ENCODE peak calls at places on chromosomes 5 and 9, in ten cellular contexts. Y is PC-9; D is effector memory CD8-positive, alpha-beta T cell; B is IMR-90; V is fibroblast of lung; S is smooth muscle cell of the brain vasculature; F is activated CD8-positive, alpha-beta memory T cell treated with anti-CD3 and anti-CD28 coated beads for 48 hours; O is left cardiac atrium; A is GM06990; J is ELF-1. X is an unnamed sample.

GRCh38 chr5:10393491-10393890 is 40.0 kb downstream of the MARCHF6 start:
- DNase-seq in Y (no peak), D (no peak), B (peak; percentile 60), V (peak; percentile 59), S (no peak), F (no peak), O (no peak), A (no peak), J (no peak), X (no peak)

GRCh38 chr5:113050606-113051391 is 74.2 kb downstream of the DCP2 start:
- DNase-seq in Y (no peak), D (no peak), B (peak; percentile 84), V (peak; percentile 87), S (no peak), F (no peak), O (no peak), A (no peak), J (no peak), X (no peak)

GRCh38 chr5:55600536-55601208 is 65.9 kb upstream of the PLPP1 start:
- DNase-seq in Y (peak; percentile 67), D (no peak), B (peak; percentile 60), V (peak; percentile 92), S (no peak), F (no peak), O (no peak), A (no peak), J (peak; percentile 47), X (no peak)

GRCh38 chr5:78509884-78510769 is 138.4 kb downstream of the LHFPL2 start:
- DNase-seq in Y (no peak), D (peak; percentile 10), B (no peak), V (no peak), S (no peak), F (no peak), O (peak; percentile 66), A (peak; percentile 71), J (peak; percentile 85), X (peak; percentile 88)

GRCh38 chr5:179180061-179180460 is 119.9 kb downstream of the ZNF354C start:
- DNase-seq in Y (no peak), D (no peak), B (no peak), V (no peak), S (no peak), F (no peak), O (peak; percentile 9), A (no peak), J (no peak), X (peak; percentile 45)

GRCh38 chr5:141650851-141651727 is at the start of gene FCHSD1:
- DNase-seq in Y (peak; percentile 61), D (peak; percentile 79), B (peak; percentile 75), V (peak; percentile 69), S (peak; percentile 43), F (peak; percentile 73), O (peak; percentile 90), A (peak; percentile 92), J (peak; percentile 73), X (peak; percentile 92)

GRCh38 chr9:92650839-92651621 is 18.9 kb downstream of the IPPK start:
- DNase-seq in Y (no peak), D (no peak), B (peak; percentile 29), V (peak; percentile 80), S (no peak), F (no peak), O (peak; percentile 55), A (no peak), J (no peak), X (peak; percentile 77)

GRCh38 chr9:76162109-76162730 is 232.0 kb downstream of the RFK start:
- DNase-seq in Y (no peak), D (no peak), B (no peak), V (peak; percentile 69), S (peak; percentile 54), F (no peak), O (no peak), A (no peak), J (no peak), X (no peak)

GRCh38 chr9:129170229-129170628 is 7.8 kb downstream of the IER5L start:
- DNase-seq in Y (peak; percentile 39), D (no peak), B (peak; percentile 41), V (peak; percentile 40), S (no peak), F (no peak), O (no peak), A (no peak), J (no peak), X (no peak)

GRCh38 chr5:102554092-102554491 is 55.3 kb upstream of the SLCO6A1 start:
- DNase-seq in Y (no peak), D (no peak), B (no peak), V (peak; percentile 37), S (no peak), F (no peak), O (no peak), A (no peak), J (no peak), X (no peak)

GRCh38 chr9:26779072-26779471 is 113.5 kb downstream of the CAAP1 start:
- DNase-seq in Y (no peak), D (no peak), B (peak; percentile 5), V (no peak), S (no peak), F (no peak), O (no peak), A (no peak), J (no peak), X (no peak)

GRCh38 chr5:166561759-166562158 is 1729.7 kb upstream of the WWC1 start:
- DNase-seq in Y (no peak), D (no peak), B (no peak), V (no peak), S (no peak), F (no peak), O (no peak), A (no peak), J (no peak), X (no peak)

GRCh38 chr5:91121347-91121993 is 261.6 kb downstream of the ARRDC3 start:
- DNase-seq in Y (no peak), D (no peak), B (no peak), V (no peak), S (no peak), F (no peak), O (no peak), A (no peak), J (no peak), X (no peak)

GRCh38 chr5:35854248-35854647 is 2.4 kb upstream of the IL7R start:
- DNase-seq in Y (no peak), D (peak; percentile 75), B (no peak), V (no peak), S (no peak), F (no peak), O (no peak), A (peak; percentile 42), J (no peak), X (no peak)

GRCh38 chr9:23492126-23493002 is 333.7 kb downstream of the ELAVL2 start:
- DNase-seq in Y (peak; percentile 41), D (no peak), B (peak; percentile 0), V (peak; percentile 27), S (no peak), F (no peak), O (no peak), A (no peak), J (peak; percentile 9), X (no peak)

GRCh38 chr5:170151105-170151831 is 45.6 kb downstream of the FOXI1 start:
- DNase-seq in Y (peak; percentile 100), D (no peak), B (peak; percentile 44), V (peak; percentile 90), S (no peak), F (no peak), O (peak; percentile 48), A (peak; percentile 30), J (peak; percentile 84), X (peak; percentile 81)

GRCh38 chr9:114035845-114036785 is 42.0 kb downstream of the AMBP start:
- DNase-seq in Y (no peak), D (no peak), B (no peak), V (no peak), S (no peak), F (no peak), O (no peak), A (no peak), J (peak; percentile 0), X (no peak)

GRCh38 chr5:74325866-74326265 is 314.7 kb downstream of the ENC1 start:
- DNase-seq in Y (peak; percentile 90), D (no peak), B (no peak), V (peak; percentile 79), S (no peak), F (no peak), O (no peak), A (no peak), J (no peak), X (no peak)

GRCh38 chr5:17785774-17786173 is 151.5 kb downstream of the TAF11L14 start:
- DNase-seq in Y (no peak), D (no peak), B (no peak), V (no peak), S (no peak), F (no peak), O (no peak), A (no peak), J (peak; percentile 75), X (no peak)

GRCh38 chr5:133253661-133254060 is 201.8 kb downstream of the HSPA4 start:
- DNase-seq in Y (no peak), D (no peak), B (no peak), V (no peak), S (no peak), F (no peak), O (no peak), A (no peak), J (no peak), X (no peak)

GRCh38 chr5:79191457-79191856 is 44.5 kb upstream of the JMY start:
- DNase-seq in Y (no peak), D (no peak), B (no peak), V (no peak), S (no peak), F (no peak), O (no peak), A (no peak), J (no peak), X (no peak)

GRCh38 chr5:61614606-61615005 is 282.5 kb downstream of the ZSWIM6 start:
- DNase-seq in Y (no peak), D (no peak), B (no peak), V (no peak), S (no peak), F (no peak), O (no peak), A (no peak), J (no peak), X (no peak)

GRCh38 chr5:80408976-80409926 is 1.4 kb downstream of the ZFYVE16 start:
- DNase-seq in Y (no peak), D (no peak), B (peak; percentile 19), V (peak; percentile 5), S (no peak), F (no peak), O (no peak), A (no peak), J (peak; percentile 18), X (no peak)

GRCh38 chr5:132812949-132813598 is at the start of gene SOWAHA:
- DNase-seq in Y (no peak), D (no peak), B (no peak), V (no peak), S (no peak), F (no peak), O (no peak), A (no peak), J (no peak), X (no peak)

GRCh38 chr5:113109344-113109743 is 132.7 kb downstream of the DCP2 start:
- DNase-seq in Y (no peak), D (no peak), B (no peak), V (no peak), S (no peak), F (no peak), O (no peak), A (no peak), J (no peak), X (no peak)

GRCh38 chr5:97006454-97006853 is 70.6 kb downstream of the LNPEP start:
- DNase-seq in Y (peak; percentile 34), D (no peak), B (peak; percentile 23), V (peak; percentile 12), S (no peak), F (no peak), O (no peak), A (no peak), J (no peak), X (no peak)

GRCh38 chr5:1488882-1489680 is 34.7 kb downstream of the LPCAT1 start:
- DNase-seq in Y (no peak), D (peak; percentile 38), B (peak; percentile 90), V (peak; percentile 71), S (peak; percentile 68), F (peak; percentile 49), O (no peak), A (peak; percentile 75), J (no peak), X (no peak)

GRCh38 chr5:96781031-96781733 is 26.6 kb downstream of the ERAP1 start:
- DNase-seq in Y (peak; percentile 71), D (no peak), B (peak; percentile 49), V (peak; percentile 71), S (no peak), F (no peak), O (no peak), A (no peak), J (no peak), X (no peak)

X was measured in aorta.